ENCODE peak calls at places on chromosomes 5 and 9, in seven cellular contexts. C, W, F, Q, X, J and P are unnamed samples.

GRCh38 chr5:143402464-143403356 is 776 bp downstream of the NR3C1 start:
- DNase-seq in C (no peak), W (peak; percentile 88), F (no peak), Q (peak; percentile 64), X (peak; percentile 23), J (peak; percentile 37), P (peak; percentile 80)

GRCh38 chr5:149212203-149212951 is 59.3 kb upstream of the AFAP1L1 start:
- DNase-seq in C (peak; percentile 87), W (no peak), F (peak; percentile 17), Q (peak; percentile 50), X (no peak), J (no peak), P (no peak)

GRCh38 chr5:141969783-141970741 is 1.2 kb downstream of the RNF14 start:
- DNase-seq in C (no peak), W (no peak), F (peak; percentile 10), Q (no peak), X (no peak), J (no peak), P (no peak)

GRCh38 chr5:52560366-52560765 is 227.3 kb upstream of the ITGA1 start:
- DNase-seq in C (no peak), W (no peak), F (peak; percentile 63), Q (peak; percentile 22), X (no peak), J (no peak), P (no peak)

GRCh38 chr5:178839319-178839704 is 20.4 kb upstream of the ZNF354B start:
- DNase-seq in C (no peak), W (peak; percentile 70), F (peak; percentile 71), Q (peak; percentile 71), X (peak; percentile 29), J (peak; percentile 46), P (no peak)

GRCh38 chr9:91474656-91475055 is 51.0 kb upstream of the NFIL3 start:
- DNase-seq in C (no peak), W (no peak), F (no peak), Q (peak; percentile 61), X (no peak), J (no peak), P (no peak)

GRCh38 chr5:87421307-87421706 is 8.6 kb upstream of the CCNH start:
- DNase-seq in C (no peak), W (no peak), F (no peak), Q (peak; percentile 93), X (no peak), J (no peak), P (no peak)

GRCh38 chr5:153584561-153585359 is 94.3 kb downstream of the GRIA1 start:
- DNase-seq in C (no peak), W (no peak), F (no peak), Q (no peak), X (no peak), J (no peak), P (no peak)

GRCh38 chr5:110561510-110561909 is 165.0 kb downstream of the TMEM232 start:
- DNase-seq in C (no peak), W (no peak), F (no peak), Q (no peak), X (no peak), J (no peak), P (no peak)

GRCh38 chr9:616694-617093 is 224.8 kb upstream of the DMRT1 start:
- DNase-seq in C (no peak), W (no peak), F (no peak), Q (no peak), X (no peak), J (no peak), P (no peak)

GRCh38 chr9:129102791-129103594 is 7.6 kb downstream of the CRAT start:
- DNase-seq in C (no peak), W (peak; percentile 79), F (peak; percentile 71), Q (peak; percentile 80), X (no peak), J (no peak), P (peak; percentile 80)

GRCh38 chr5:10157085-10157669 is 92.5 kb downstream of the ATPSCKMT start:
- DNase-seq in C (no peak), W (no peak), F (no peak), Q (no peak), X (no peak), J (no peak), P (no peak)

GRCh38 chr9:134339183-134339806 is 13.0 kb downstream of the RXRA start:
- DNase-seq in C (no peak), W (peak; percentile 83), F (peak; percentile 38), Q (no peak), X (no peak), J (no peak), P (no peak)

GRCh38 chr5:156000115-156000514 is 326.8 kb upstream of the SGCD start:
- DNase-seq in C (no peak), W (no peak), F (no peak), Q (peak; percentile 1), X (no peak), J (no peak), P (no peak)

GRCh38 chr9:71814226-71814625 is 45.9 kb upstream of the CEMIP2 start:
- DNase-seq in C (peak; percentile 51), W (no peak), F (no peak), Q (peak; percentile 31), X (no peak), J (no peak), P (no peak)

GRCh38 chr9:127586096-127586495 is 26.0 kb upstream of the STXBP1 start:
- DNase-seq in C (no peak), W (no peak), F (no peak), Q (no peak), X (no peak), J (no peak), P (no peak)

GRCh38 chr9:128495804-128496417 is 8.6 kb upstream of the GLE1 start:
- DNase-seq in C (no peak), W (no peak), F (peak; percentile 68), Q (peak; percentile 2), X (no peak), J (no peak), P (no peak)

GRCh38 chr9:17824927-17825659 is 246.2 kb downstream of the SH3GL2 start:
- DNase-seq in C (no peak), W (no peak), F (no peak), Q (no peak), X (no peak), J (no peak), P (no peak)

GRCh38 chr9:75892168-75892901 is 1.9 kb downstream of the PCSK5 start:
- DNase-seq in C (no peak), W (peak; percentile 85), F (peak; percentile 75), Q (peak; percentile 15), X (no peak), J (no peak), P (no peak)

GRCh38 chr5:84549054-84549453 is 164.4 kb upstream of the EDIL3 start:
- DNase-seq in C (no peak), W (no peak), F (no peak), Q (no peak), X (no peak), J (no peak), P (no peak)